ENCODE peak calls at places on chromosome 22, in ten cellular contexts. K is non-pigmented ciliary epithelial cell, P is head of caudate nucleus, H is ACHN, E is NCI-H146, A is Calu3, M is Caco-2, V is AG04450, G is progenitor cell of endocrine pancreas, F is DMS79 treated with DMSO at 0.1 percent for 48 hours. Y is an unnamed sample.
A peak's percentile ranks its signal among the peaks of the same experiment; 100 is the strongest.

GRCh38 chr22:26885441-26886261 is 228.3 kb downstream of the MIAT start:
- DNase-seq in K (no peak), P (no peak), A (no peak), E (no peak), G (no peak), H (no peak), V (no peak), F (no peak), M (no peak), Y (no peak)

GRCh38 chr22:22884888-22885840 is 2.5 kb upstream of the IGLL5 start:
- DNase-seq in K (no peak), P (no peak), E (no peak), A (no peak), F (no peak), M (no peak), G (no peak), V (no peak), H (no peak), Y (no peak)

GRCh38 chr22:17945851-17946690 is 78.3 kb downstream of the MICAL3 start:
- DNase-seq in A (no peak), V (no peak), E (no peak), M (no peak), P (peak; percentile 67), K (no peak), G (no peak), F (peak; percentile 32), H (no peak), Y (no peak)

GRCh38 chr22:44144046-44144569 is 36.6 kb upstream of the PARVG start:
- DNase-seq in M (no peak), F (no peak), V (no peak), K (no peak), A (no peak), H (no peak), P (no peak), E (no peak), G (no peak), Y (no peak)

GRCh38 chr22:35418088-35418487 is 18.1 kb downstream of the MCM5 start:
- DNase-seq in H (no peak), V (no peak), G (no peak), A (no peak), P (no peak), K (no peak), E (no peak), F (no peak), M (no peak), Y (no peak)

GRCh38 chr22:46736705-46737104 is 1.3 kb downstream of the CERK start:
- DNase-seq in K (no peak), E (no peak), A (no peak), P (no peak), V (no peak), H (no peak), G (no peak), M (no peak), F (no peak), Y (no peak)

GRCh38 chr22:32044913-32045312 is 1.9 kb downstream of the SLC5A1 start:
- DNase-seq in K (no peak), P (no peak), V (no peak), M (no peak), F (peak; percentile 36), H (no peak), A (peak; percentile 40), G (no peak), E (no peak), Y (no peak)

GRCh38 chr22:43923631-43924548 is at the start of gene PNPLA3:
- DNase-seq in M (peak; percentile 92), E (peak; percentile 89), G (peak; percentile 90), V (peak; percentile 50), K (peak; percentile 54), A (peak; percentile 95), P (peak; percentile 93), H (peak; percentile 84), F (peak; percentile 26), Y (peak; percentile 89)

GRCh38 chr22:37676691-37677627 is 1.5 kb downstream of the LGALS1 start:
- DNase-seq in P (peak; percentile 65), V (peak; percentile 96), E (peak; percentile 78), H (peak; percentile 90), M (peak; percentile 88), A (peak; percentile 92), K (peak; percentile 91), F (peak; percentile 26), G (peak; percentile 33), Y (peak; percentile 80)

GRCh38 chr22:31217890-31218287 is 5.8 kb downstream of the LIMK2 start:
- DNase-seq in G (no peak), V (no peak), H (no peak), P (no peak), A (no peak), F (no peak), K (no peak), M (no peak), E (no peak), Y (no peak)

GRCh38 chr22:22880645-22881044 is 7.0 kb upstream of the IGLL5 start:
- DNase-seq in A (no peak), P (no peak), H (no peak), F (no peak), G (no peak), K (no peak), M (no peak), E (no peak), V (no peak), Y (no peak)

GRCh38 chr22:50683994-50684371 is 11.4 kb downstream of the SHANK3 start:
- DNase-seq in H (no peak), A (no peak), V (no peak), M (peak; percentile 19), P (no peak), G (no peak), E (no peak), K (no peak), F (no peak), Y (no peak)

GRCh38 chr22:50173221-50173982 is 2.9 kb downstream of the PANX2 start:
- DNase-seq in F (no peak), H (no peak), G (no peak), M (no peak), V (no peak), E (no peak), P (no peak), A (no peak), K (no peak), Y (no peak)

GRCh38 chr22:20889904-20890303 is 27.3 kb upstream of the CRKL start:
- DNase-seq in G (no peak), K (no peak), F (no peak), V (no peak), A (no peak), H (no peak), M (no peak), E (no peak), P (no peak), Y (no peak)

Y was measured in SK-N-DZ.